ENCODE peak calls at places on chromosomes 12 and 14, in four cellular contexts. One of them, this sample, is unnamed.

GRCh38 chr12:59131462-59131861 is 211.2 kb upstream of the LRIG3 start:
- DNase-seq in dorsolateral prefrontal cortex: no peak
- DNase-seq in left kidney: peak; percentile 61
- DNase-seq in GM12891: no peak
- DNase-seq in this sample: peak; percentile 63

GRCh38 chr14:23316300-23316699 is 5.0 kb upstream of the PABPN1 start:
- DNase-seq in dorsolateral prefrontal cortex: no peak
- DNase-seq in left kidney: no peak
- DNase-seq in GM12891: no peak
- DNase-seq in this sample: no peak

GRCh38 chr12:14554281-14555008 is 13.2 kb downstream of the PLBD1 start:
- DNase-seq in dorsolateral prefrontal cortex: peak; percentile 70
- DNase-seq in left kidney: peak; percentile 65
- DNase-seq in GM12891: no peak
- DNase-seq in this sample: peak; percentile 53

GRCh38 chr14:103819503-103820307 is 27.7 kb downstream of the PPP1R13B start:
- DNase-seq in dorsolateral prefrontal cortex: no peak
- DNase-seq in left kidney: peak; percentile 66
- DNase-seq in GM12891: no peak
- DNase-seq in this sample: peak; percentile 70

GRCh38 chr14:25477699-25478098 is 427.8 kb upstream of the STXBP6 start:
- DNase-seq in dorsolateral prefrontal cortex: no peak
- DNase-seq in left kidney: no peak
- DNase-seq in GM12891: no peak
- DNase-seq in this sample: no peak

GRCh38 chr12:92290016-92290685 is 144.5 kb upstream of the BTG1 start:
- DNase-seq in dorsolateral prefrontal cortex: no peak
- DNase-seq in left kidney: no peak
- DNase-seq in GM12891: no peak
- DNase-seq in this sample: no peak

GRCh38 chr14:100528962-100529560 is 58.2 kb downstream of the BEGAIN start:
- DNase-seq in dorsolateral prefrontal cortex: no peak
- DNase-seq in left kidney: no peak
- DNase-seq in GM12891: no peak
- DNase-seq in this sample: no peak

GRCh38 chr14:98189944-98190343 is 1082.1 kb downstream of the BCL11B start:
- DNase-seq in dorsolateral prefrontal cortex: no peak
- DNase-seq in left kidney: no peak
- DNase-seq in GM12891: no peak
- DNase-seq in this sample: no peak

GRCh38 chr14:89422181-89422951 is 5.3 kb upstream of the FOXN3 start:
- DNase-seq in dorsolateral prefrontal cortex: no peak
- DNase-seq in left kidney: no peak
- DNase-seq in GM12891: no peak
- DNase-seq in this sample: no peak

GRCh38 chr12:50614167-50614762 is 109.5 kb downstream of the DIP2B start:
- DNase-seq in dorsolateral prefrontal cortex: peak; percentile 36
- DNase-seq in left kidney: peak; percentile 35
- DNase-seq in GM12891: no peak
- DNase-seq in this sample: peak; percentile 98

GRCh38 chr12:125163148-125163547 is 97.9 kb downstream of the AACS start:
- DNase-seq in dorsolateral prefrontal cortex: no peak
- DNase-seq in left kidney: no peak
- DNase-seq in GM12891: no peak
- DNase-seq in this sample: no peak

GRCh38 chr14:104512771-104513640 is 66.6 kb upstream of the C14orf180 start:
- DNase-seq in dorsolateral prefrontal cortex: no peak
- DNase-seq in left kidney: no peak
- DNase-seq in GM12891: no peak
- DNase-seq in this sample: no peak

GRCh38 chr12:1993341-1993740 is 10.9 kb downstream of the DCP1B start:
- DNase-seq in dorsolateral prefrontal cortex: no peak
- DNase-seq in left kidney: no peak
- DNase-seq in GM12891: no peak
- DNase-seq in this sample: no peak

GRCh38 chr14:104591031-104591430 is 11.5 kb downstream of the C14orf180 start:
- DNase-seq in dorsolateral prefrontal cortex: no peak
- DNase-seq in left kidney: no peak
- DNase-seq in GM12891: no peak
- DNase-seq in this sample: no peak

GRCh38 chr12:114501474-114501807 is 95.5 kb upstream of the TBX5 start:
- DNase-seq in dorsolateral prefrontal cortex: no peak
- DNase-seq in left kidney: peak; percentile 7
- DNase-seq in GM12891: no peak
- DNase-seq in this sample: no peak

GRCh38 chr12:80513211-80513610 is 69.2 kb downstream of the PTPRQ start:
- DNase-seq in dorsolateral prefrontal cortex: no peak
- DNase-seq in left kidney: peak; percentile 17
- DNase-seq in GM12891: no peak
- DNase-seq in this sample: no peak

GRCh38 chr14:57179273-57179672 is 89.4 kb downstream of the EXOC5 start:
- DNase-seq in dorsolateral prefrontal cortex: no peak
- DNase-seq in left kidney: no peak
- DNase-seq in GM12891: no peak
- DNase-seq in this sample: no peak

GRCh38 chr12:20144341-20144740 is 224.0 kb upstream of the PDE3A start:
- DNase-seq in dorsolateral prefrontal cortex: no peak
- DNase-seq in left kidney: no peak
- DNase-seq in GM12891: no peak
- DNase-seq in this sample: no peak

GRCh38 chr12:7108042-7108927 is 729 bp downstream of the C1RL start:
- DNase-seq in dorsolateral prefrontal cortex: no peak
- DNase-seq in left kidney: peak; percentile 93
- DNase-seq in GM12891: peak; percentile 79
- DNase-seq in this sample: peak; percentile 91

GRCh38 chr12:127169321-127170270 is 1097.4 kb upstream of the TMEM132C start:
- DNase-seq in dorsolateral prefrontal cortex: no peak
- DNase-seq in left kidney: no peak
- DNase-seq in GM12891: no peak
- DNase-seq in this sample: no peak

GRCh38 chr12:3116106-3116898 is 39.1 kb downstream of the TSPAN9 start:
- DNase-seq in dorsolateral prefrontal cortex: no peak
- DNase-seq in left kidney: peak; percentile 91
- DNase-seq in GM12891: no peak
- DNase-seq in this sample: no peak

GRCh38 chr14:68239988-68240387 is 420.4 kb downstream of the RAD51B start:
- DNase-seq in dorsolateral prefrontal cortex: no peak
- DNase-seq in left kidney: peak; percentile 36
- DNase-seq in GM12891: no peak
- DNase-seq in this sample: no peak

GRCh38 chr12:109763201-109763841 is 49.7 kb downstream of the FAM222A start:
- DNase-seq in dorsolateral prefrontal cortex: no peak
- DNase-seq in left kidney: no peak
- DNase-seq in GM12891: no peak
- DNase-seq in this sample: peak; percentile 56

GRCh38 chr14:68949236-68949965 is 29.7 kb downstream of the ACTN1 start:
- DNase-seq in dorsolateral prefrontal cortex: no peak
- DNase-seq in left kidney: no peak
- DNase-seq in GM12891: no peak
- DNase-seq in this sample: no peak

This sample was measured in mesendoderm.